ENCODE peak calls at places on chromosome 9, in seven cellular contexts. L is mesendoderm, A is right atrium auricular region, W is tibial artery, E is heart left ventricle, Z is HepG2, Y is GM23248. T is an unnamed sample.

GRCh38 chr9:94156549-94157407 is 72.5 kb downstream of the PTPDC1 start:
- DNase-seq in L (no peak), A (peak; percentile 92), W (peak; percentile 77), Y (peak; percentile 70), E (peak; percentile 91), Z (peak; percentile 80), T (no peak)

GRCh38 chr9:134153450-134153849 is 10.9 kb downstream of the RNU6ATAC start:
- DNase-seq in W (no peak), Z (no peak), L (no peak), E (no peak), Y (no peak), A (no peak), T (no peak)

GRCh38 chr9:114930063-114930812 is at the start of gene TNFSF8:
- DNase-seq in A (no peak), E (peak; percentile 31), Y (no peak), W (no peak), Z (no peak), L (no peak), T (no peak)

GRCh38 chr9:70081120-70081495 is 37.5 kb downstream of the MAMDC2 start:
- DNase-seq in Z (no peak), E (no peak), W (peak; percentile 58), Y (peak; percentile 44), A (no peak), L (no peak), T (no peak)

GRCh38 chr9:84397822-84398221 is 57.3 kb upstream of the SLC28A3 start:
- DNase-seq in A (no peak), L (peak; percentile 40), Z (no peak), W (no peak), E (no peak), Y (peak; percentile 85), T (no peak)

GRCh38 chr9:95809686-95810085 is 65.8 kb upstream of the ERCC6L2 start:
- DNase-seq in L (no peak), W (no peak), Y (no peak), A (no peak), E (no peak), Z (no peak), T (no peak)

GRCh38 chr9:136255166-136255538 is 9.5 kb upstream of the QSOX2 start:
- DNase-seq in E (no peak), L (no peak), A (no peak), Z (peak; percentile 27), W (no peak), Y (peak; percentile 64), T (no peak)

GRCh38 chr9:118459832-118460425 is 755.7 kb downstream of the TLR4 start:
- DNase-seq in Y (no peak), L (no peak), W (no peak), A (no peak), Z (no peak), E (peak; percentile 31), T (no peak)

GRCh38 chr9:74784506-74784905 is 103.2 kb downstream of the TRPM6 start:
- DNase-seq in Z (no peak), A (no peak), L (no peak), W (no peak), E (no peak), Y (peak; percentile 59), T (no peak)

GRCh38 chr9:14813336-14814020 is 90.9 kb upstream of the CER1 start:
- DNase-seq in L (no peak), E (no peak), W (no peak), Z (no peak), A (no peak), Y (peak; percentile 43), T (no peak)

GRCh38 chr9:29393064-29393463 is 1819.8 kb upstream of the C9orf72 start:
- DNase-seq in E (no peak), L (no peak), Z (no peak), W (no peak), A (no peak), Y (no peak), T (no peak)

GRCh38 chr9:98929096-98929495 is 14.6 kb upstream of the COL15A1 start:
- DNase-seq in W (no peak), E (no peak), Z (no peak), Y (no peak), L (no peak), A (no peak), T (no peak)

GRCh38 chr9:33029106-33029788 is 4.2 kb downstream of the DNAJA1 start:
- DNase-seq in Z (peak; percentile 89), W (no peak), A (no peak), L (no peak), E (no peak), Y (peak; percentile 72), T (no peak)

GRCh38 chr9:23050548-23050947 is 603.9 kb downstream of the DMRTA1 start:
- DNase-seq in A (no peak), W (no peak), E (no peak), L (no peak), Z (no peak), Y (no peak), T (no peak)

GRCh38 chr9:136116360-136117098 is 2.1 kb downstream of the TMEM250 start:
- DNase-seq in Y (no peak), Z (no peak), L (no peak), E (no peak), A (no peak), W (no peak), T (no peak)

GRCh38 chr9:18114559-18114958 is 359.4 kb upstream of the ADAMTSL1 start:
- DNase-seq in Z (no peak), W (no peak), E (no peak), Y (no peak), A (no peak), L (no peak), T (no peak)

GRCh38 chr9:135939351-135940265 is 21.6 kb downstream of the UBAC1 start:
- DNase-seq in W (no peak), E (peak; percentile 6), A (no peak), Z (no peak), Y (no peak), L (no peak), T (no peak)

GRCh38 chr9:3880851-3881250 is 355.1 kb upstream of the RFX3 start:
- DNase-seq in L (no peak), E (no peak), A (no peak), W (no peak), Z (no peak), Y (peak; percentile 98), T (no peak)

GRCh38 chr9:75147638-75148037 is 59.3 kb downstream of the OSTF1 start:
- DNase-seq in L (no peak), Y (peak; percentile 46), W (no peak), A (no peak), E (no peak), Z (no peak), T (no peak)

GRCh38 chr9:26264709-26265601 is 586.7 kb upstream of the TUSC1 start:
- DNase-seq in A (no peak), Y (peak; percentile 94), Z (no peak), E (no peak), L (peak; percentile 57), W (no peak), T (no peak)

GRCh38 chr9:137673871-137674270 is 55.1 kb downstream of the EHMT1 start:
- DNase-seq in E (no peak), Z (no peak), A (no peak), Y (no peak), W (no peak), L (no peak), T (no peak)

GRCh38 chr9:5884191-5884590 is 6.5 kb upstream of the MLANA start:
- DNase-seq in A (no peak), W (no peak), E (no peak), Z (no peak), Y (no peak), L (no peak), T (no peak)

GRCh38 chr9:36759141-36759540 is 186.4 kb downstream of the MELK start:
- DNase-seq in Z (no peak), Y (no peak), E (no peak), W (no peak), L (no peak), A (no peak), T (no peak)

GRCh38 chr9:121295662-121296191 is 27.8 kb downstream of the GSN start:
- DNase-seq in A (no peak), E (no peak), W (no peak), Z (no peak), L (no peak), Y (no peak), T (no peak)
- H3K27ac ChIP-seq in A (peak overlapping the region; percentile 87), E (peak overlapping the region; percentile 97), W (peak overlapping the region; percentile 95), Z (peak overlapping the region; percentile 94), L (no peak overlapping the region), Y (no peak overlapping the region), T (no peak overlapping the region)

GRCh38 chr9:126347093-126347492 is 20.5 kb downstream of the MVB12B start:
- DNase-seq in L (no peak), Y (no peak), A (no peak), E (peak; percentile 48), W (no peak), Z (no peak), T (no peak)
- H3K27ac ChIP-seq in L (no peak overlapping the region), Y (no peak overlapping the region), A (no peak overlapping the region), E (no peak overlapping the region), W (no peak overlapping the region), Z (no peak overlapping the region), T (no peak overlapping the region)

GRCh38 chr9:112041536-112042243 is 133.4 kb downstream of the SUSD1 start:
- DNase-seq in Z (peak; percentile 21), L (peak; percentile 99), E (peak; percentile 46), Y (peak; percentile 99), W (no peak), A (peak; percentile 70), T (peak; percentile 94)

GRCh38 chr9:112041199-112041535 is 133.9 kb downstream of the SUSD1 start:
- DNase-seq in E (no peak), Z (no peak), A (no peak), W (no peak), L (no peak), Y (no peak), T (no peak)

GRCh38 chr9:112042769-112043168 is 132.3 kb downstream of the SUSD1 start:
- DNase-seq in E (no peak), A (no peak), W (no peak), L (no peak), Y (no peak), Z (no peak), T (no peak)

GRCh38 chr9:112043423-112043822 is 131.7 kb downstream of the SUSD1 start:
- DNase-seq in E (no peak), Z (no peak), W (no peak), L (no peak), Y (peak; percentile 32), A (no peak), T (no peak)

GRCh38 chr9:112042244-112042638 is 132.9 kb downstream of the SUSD1 start:
- DNase-seq in A (no peak), Y (peak; percentile 40), L (no peak), W (no peak), E (no peak), Z (no peak), T (no peak)
- H3K27ac ChIP-seq in A (no peak overlapping the region), Y (peak overlapping the region; percentile 84), L (peak overlapping the region; percentile 76), W (no peak overlapping the region), E (no peak overlapping the region), Z (no peak overlapping the region), T (peak overlapping the region; percentile 78)

DNA sequence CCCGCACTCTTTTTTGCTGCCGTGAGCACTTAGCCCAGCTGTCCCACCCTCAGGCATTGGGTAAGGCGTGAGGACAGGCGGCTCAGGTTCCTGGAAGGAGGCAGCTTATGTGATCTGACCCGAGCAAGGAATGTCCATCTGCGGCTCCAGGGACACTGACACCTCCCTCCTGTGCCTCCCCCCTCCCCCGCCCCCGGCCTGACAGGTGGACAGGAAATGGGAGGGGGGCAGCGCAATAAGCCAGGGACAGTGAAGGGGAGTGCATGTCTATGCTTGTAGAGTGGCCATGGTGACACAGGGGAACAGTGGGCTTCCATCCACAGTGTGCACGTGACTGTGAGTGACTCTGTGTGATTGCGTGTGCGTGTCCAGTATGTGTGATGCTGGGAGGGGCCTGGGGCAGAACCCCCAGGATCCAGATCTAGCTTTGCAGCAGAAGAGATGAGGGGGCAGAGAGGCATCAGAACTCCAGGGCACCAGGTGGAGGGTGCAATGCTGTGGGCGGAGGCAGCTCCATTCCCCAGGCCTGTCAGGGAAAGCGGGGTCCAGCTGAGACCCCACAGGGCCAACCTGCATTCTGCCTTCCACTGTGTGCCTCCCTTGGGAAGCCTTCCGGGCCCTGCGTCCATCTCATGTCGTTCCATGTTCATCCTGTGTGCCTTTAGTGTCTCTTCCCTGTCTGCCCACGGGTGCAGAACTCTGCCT is 30.5 kb downstream of the CNTFR start:
- DNase-seq in E (no peak), L (no peak), Z (no peak), A (no peak), W (no peak), Y (no peak), T (no peak)
- H3K27ac ChIP-seq in E (no peak overlapping the region), L (no peak overlapping the region), Z (no peak overlapping the region), A (no peak overlapping the region), W (no peak overlapping the region), Y (no peak overlapping the region), T (no peak overlapping the region)